ENCODE peak calls at places on chromosomes 4 and X, in ten cellular contexts. One of them, this sample, is unnamed.

GRCh38 chr4:118112647-118113046 is 78.4 kb downstream of the NDST3 start:
- DNase-seq in stimulated activated naive CD4-positive, alpha-beta T cell: no peak
- DNase-seq in smooth muscle cell of the brain vasculature: no peak
- DNase-seq in AG10803: no peak
- DNase-seq in stimulated activated CD4-positive, alpha-beta T cell treated with anti-CD3 and anti-CD28 coated beads, TNF-alpha, amount 100 ng/mL, for 24 hours: no peak
- DNase-seq in AG08395: no peak
- DNase-seq in Kasumi-1: no peak
- DNase-seq in SIG-M5: no peak
- DNase-seq in GM12865: no peak
- DNase-seq in Calu3: no peak
- DNase-seq in this sample: no peak

GRCh38 chr4:149552601-149553000 is 263.0 kb downstream of the IQCM start:
- DNase-seq in stimulated activated naive CD4-positive, alpha-beta T cell: no peak
- DNase-seq in smooth muscle cell of the brain vasculature: no peak
- DNase-seq in AG10803: no peak
- DNase-seq in stimulated activated CD4-positive, alpha-beta T cell treated with anti-CD3 and anti-CD28 coated beads, TNF-alpha, amount 100 ng/mL, for 24 hours: no peak
- DNase-seq in AG08395: no peak
- DNase-seq in Kasumi-1: no peak
- DNase-seq in SIG-M5: no peak
- DNase-seq in GM12865: no peak
- DNase-seq in Calu3: no peak
- DNase-seq in this sample: no peak

GRCh38 chrX:155718964-155719586 is 106.3 kb upstream of the TMLHE start:
- DNase-seq in stimulated activated naive CD4-positive, alpha-beta T cell: no peak
- DNase-seq in smooth muscle cell of the brain vasculature: no peak
- DNase-seq in AG10803: peak; percentile 4
- DNase-seq in stimulated activated CD4-positive, alpha-beta T cell treated with anti-CD3 and anti-CD28 coated beads, TNF-alpha, amount 100 ng/mL, for 24 hours: no peak
- DNase-seq in AG08395: no peak
- DNase-seq in Kasumi-1: no peak
- DNase-seq in SIG-M5: no peak
- DNase-seq in GM12865: no peak
- DNase-seq in Calu3: no peak
- DNase-seq in this sample: no peak

GRCh38 chrX:4935387-4935786 is 1221.9 kb upstream of the PRKX start:
- DNase-seq in stimulated activated naive CD4-positive, alpha-beta T cell: no peak
- DNase-seq in smooth muscle cell of the brain vasculature: no peak
- DNase-seq in AG10803: no peak
- DNase-seq in stimulated activated CD4-positive, alpha-beta T cell treated with anti-CD3 and anti-CD28 coated beads, TNF-alpha, amount 100 ng/mL, for 24 hours: no peak
- DNase-seq in AG08395: no peak
- DNase-seq in Kasumi-1: no peak
- DNase-seq in SIG-M5: no peak
- DNase-seq in GM12865: no peak
- DNase-seq in Calu3: no peak
- DNase-seq in this sample: no peak

GRCh38 chrX:32673193-32673592 is 538.2 kb downstream of the DMD start:
- DNase-seq in stimulated activated naive CD4-positive, alpha-beta T cell: no peak
- DNase-seq in smooth muscle cell of the brain vasculature: no peak
- DNase-seq in AG10803: no peak
- DNase-seq in stimulated activated CD4-positive, alpha-beta T cell treated with anti-CD3 and anti-CD28 coated beads, TNF-alpha, amount 100 ng/mL, for 24 hours: no peak
- DNase-seq in AG08395: no peak
- DNase-seq in Kasumi-1: no peak
- DNase-seq in SIG-M5: no peak
- DNase-seq in GM12865: peak; percentile 0
- DNase-seq in Calu3: no peak
- DNase-seq in this sample: peak; percentile 45

GRCh38 chr4:54742636-54743399 is 85.1 kb downstream of the KIT start:
- DNase-seq in stimulated activated naive CD4-positive, alpha-beta T cell: no peak
- DNase-seq in smooth muscle cell of the brain vasculature: no peak
- DNase-seq in AG10803: no peak
- DNase-seq in stimulated activated CD4-positive, alpha-beta T cell treated with anti-CD3 and anti-CD28 coated beads, TNF-alpha, amount 100 ng/mL, for 24 hours: no peak
- DNase-seq in AG08395: no peak
- DNase-seq in Kasumi-1: peak; percentile 95
- DNase-seq in SIG-M5: no peak
- DNase-seq in GM12865: peak; percentile 14
- DNase-seq in Calu3: no peak
- DNase-seq in this sample: no peak

GRCh38 chr4:108118505-108118904 is 50.2 kb downstream of the LEF1 start:
- DNase-seq in stimulated activated naive CD4-positive, alpha-beta T cell: no peak
- DNase-seq in smooth muscle cell of the brain vasculature: no peak
- DNase-seq in AG10803: no peak
- DNase-seq in stimulated activated CD4-positive, alpha-beta T cell treated with anti-CD3 and anti-CD28 coated beads, TNF-alpha, amount 100 ng/mL, for 24 hours: no peak
- DNase-seq in AG08395: no peak
- DNase-seq in Kasumi-1: no peak
- DNase-seq in SIG-M5: no peak
- DNase-seq in GM12865: peak; percentile 81
- DNase-seq in Calu3: no peak
- DNase-seq in this sample: peak; percentile 24

GRCh38 chrX:154348646-154349358 is 25.6 kb downstream of the FLNA start:
- DNase-seq in stimulated activated naive CD4-positive, alpha-beta T cell: no peak
- DNase-seq in smooth muscle cell of the brain vasculature: no peak
- DNase-seq in AG10803: no peak
- DNase-seq in stimulated activated CD4-positive, alpha-beta T cell treated with anti-CD3 and anti-CD28 coated beads, TNF-alpha, amount 100 ng/mL, for 24 hours: no peak
- DNase-seq in AG08395: no peak
- DNase-seq in Kasumi-1: no peak
- DNase-seq in SIG-M5: no peak
- DNase-seq in GM12865: no peak
- DNase-seq in Calu3: no peak
- DNase-seq in this sample: no peak

GRCh38 chr4:40055379-40055872 is 1.2 kb upstream of the N4BP2 start:
- DNase-seq in stimulated activated naive CD4-positive, alpha-beta T cell: peak; percentile 19
- DNase-seq in smooth muscle cell of the brain vasculature: no peak
- DNase-seq in AG10803: peak; percentile 56
- DNase-seq in stimulated activated CD4-positive, alpha-beta T cell treated with anti-CD3 and anti-CD28 coated beads, TNF-alpha, amount 100 ng/mL, for 24 hours: no peak
- DNase-seq in AG08395: no peak
- DNase-seq in Kasumi-1: peak; percentile 67
- DNase-seq in SIG-M5: peak; percentile 71
- DNase-seq in GM12865: no peak
- DNase-seq in Calu3: no peak
- DNase-seq in this sample: peak; percentile 78

GRCh38 chr4:138706206-138706605 is 309.4 kb upstream of the NOCT start:
- DNase-seq in stimulated activated naive CD4-positive, alpha-beta T cell: no peak
- DNase-seq in smooth muscle cell of the brain vasculature: no peak
- DNase-seq in AG10803: no peak
- DNase-seq in stimulated activated CD4-positive, alpha-beta T cell treated with anti-CD3 and anti-CD28 coated beads, TNF-alpha, amount 100 ng/mL, for 24 hours: no peak
- DNase-seq in AG08395: no peak
- DNase-seq in Kasumi-1: no peak
- DNase-seq in SIG-M5: no peak
- DNase-seq in GM12865: no peak
- DNase-seq in Calu3: no peak
- DNase-seq in this sample: no peak

GRCh38 chr4:86497980-86498379 is 96.1 kb upstream of the PTPN13 start:
- DNase-seq in stimulated activated naive CD4-positive, alpha-beta T cell: no peak
- DNase-seq in smooth muscle cell of the brain vasculature: no peak
- DNase-seq in AG10803: peak; percentile 22
- DNase-seq in stimulated activated CD4-positive, alpha-beta T cell treated with anti-CD3 and anti-CD28 coated beads, TNF-alpha, amount 100 ng/mL, for 24 hours: no peak
- DNase-seq in AG08395: peak; percentile 12
- DNase-seq in Kasumi-1: no peak
- DNase-seq in SIG-M5: no peak
- DNase-seq in GM12865: no peak
- DNase-seq in Calu3: no peak
- DNase-seq in this sample: no peak

GRCh38 chr4:169116270-169116901 is 106.3 kb upstream of the CBR4 start:
- DNase-seq in stimulated activated naive CD4-positive, alpha-beta T cell: no peak
- DNase-seq in smooth muscle cell of the brain vasculature: no peak
- DNase-seq in AG10803: no peak
- DNase-seq in stimulated activated CD4-positive, alpha-beta T cell treated with anti-CD3 and anti-CD28 coated beads, TNF-alpha, amount 100 ng/mL, for 24 hours: no peak
- DNase-seq in AG08395: no peak
- DNase-seq in Kasumi-1: no peak
- DNase-seq in SIG-M5: no peak
- DNase-seq in GM12865: no peak
- DNase-seq in Calu3: no peak
- DNase-seq in this sample: no peak

GRCh38 chrX:118655561-118656246 is 71.7 kb upstream of the IL13RA1 start:
- DNase-seq in stimulated activated naive CD4-positive, alpha-beta T cell: no peak
- DNase-seq in smooth muscle cell of the brain vasculature: no peak
- DNase-seq in AG10803: peak; percentile 57
- DNase-seq in stimulated activated CD4-positive, alpha-beta T cell treated with anti-CD3 and anti-CD28 coated beads, TNF-alpha, amount 100 ng/mL, for 24 hours: no peak
- DNase-seq in AG08395: no peak
- DNase-seq in Kasumi-1: no peak
- DNase-seq in SIG-M5: no peak
- DNase-seq in GM12865: no peak
- DNase-seq in Calu3: peak; percentile 22
- DNase-seq in this sample: no peak

GRCh38 chrX:15882704-15883539 is 28.3 kb upstream of the AP1S2 start:
- DNase-seq in stimulated activated naive CD4-positive, alpha-beta T cell: no peak
- DNase-seq in smooth muscle cell of the brain vasculature: no peak
- DNase-seq in AG10803: peak; percentile 28
- DNase-seq in stimulated activated CD4-positive, alpha-beta T cell treated with anti-CD3 and anti-CD28 coated beads, TNF-alpha, amount 100 ng/mL, for 24 hours: no peak
- DNase-seq in AG08395: no peak
- DNase-seq in Kasumi-1: no peak
- DNase-seq in SIG-M5: no peak
- DNase-seq in GM12865: peak; percentile 76
- DNase-seq in Calu3: peak; percentile 16
- DNase-seq in this sample: no peak

GRCh38 chrX:136214551-136214950 is 36.6 kb downstream of the MAP7D3 start:
- DNase-seq in stimulated activated naive CD4-positive, alpha-beta T cell: no peak
- DNase-seq in smooth muscle cell of the brain vasculature: peak; percentile 43
- DNase-seq in AG10803: peak; percentile 90
- DNase-seq in stimulated activated CD4-positive, alpha-beta T cell treated with anti-CD3 and anti-CD28 coated beads, TNF-alpha, amount 100 ng/mL, for 24 hours: no peak
- DNase-seq in AG08395: peak; percentile 71
- DNase-seq in Kasumi-1: no peak
- DNase-seq in SIG-M5: no peak
- DNase-seq in GM12865: no peak
- DNase-seq in Calu3: peak; percentile 26
- DNase-seq in this sample: no peak

GRCh38 chr4:68535976-68536375 is 40.1 kb downstream of the UGT2B17 start:
- DNase-seq in stimulated activated naive CD4-positive, alpha-beta T cell: no peak
- DNase-seq in smooth muscle cell of the brain vasculature: no peak
- DNase-seq in AG10803: no peak
- DNase-seq in stimulated activated CD4-positive, alpha-beta T cell treated with anti-CD3 and anti-CD28 coated beads, TNF-alpha, amount 100 ng/mL, for 24 hours: no peak
- DNase-seq in AG08395: no peak
- DNase-seq in Kasumi-1: no peak
- DNase-seq in SIG-M5: no peak
- DNase-seq in GM12865: no peak
- DNase-seq in Calu3: no peak
- DNase-seq in this sample: no peak

GRCh38 chrX:22192419-22193086 is 80.2 kb upstream of the CBLL2 start:
- DNase-seq in stimulated activated naive CD4-positive, alpha-beta T cell: peak; percentile 20
- DNase-seq in smooth muscle cell of the brain vasculature: peak; percentile 13
- DNase-seq in AG10803: peak; percentile 51
- DNase-seq in stimulated activated CD4-positive, alpha-beta T cell treated with anti-CD3 and anti-CD28 coated beads, TNF-alpha, amount 100 ng/mL, for 24 hours: peak; percentile 30
- DNase-seq in AG08395: peak; percentile 68
- DNase-seq in Kasumi-1: peak; percentile 39
- DNase-seq in SIG-M5: no peak
- DNase-seq in GM12865: peak; percentile 65
- DNase-seq in Calu3: peak; percentile 68
- DNase-seq in this sample: peak; percentile 59

GRCh38 chr4:5477613-5478012 is 230.7 kb downstream of the EVC2 start:
- DNase-seq in stimulated activated naive CD4-positive, alpha-beta T cell: no peak
- DNase-seq in smooth muscle cell of the brain vasculature: no peak
- DNase-seq in AG10803: no peak
- DNase-seq in stimulated activated CD4-positive, alpha-beta T cell treated with anti-CD3 and anti-CD28 coated beads, TNF-alpha, amount 100 ng/mL, for 24 hours: no peak
- DNase-seq in AG08395: no peak
- DNase-seq in Kasumi-1: no peak
- DNase-seq in SIG-M5: no peak
- DNase-seq in GM12865: no peak
- DNase-seq in Calu3: no peak
- DNase-seq in this sample: no peak

GRCh38 chr4:30536231-30536630 is 183.9 kb upstream of the PCDH7 start:
- DNase-seq in stimulated activated naive CD4-positive, alpha-beta T cell: no peak
- DNase-seq in smooth muscle cell of the brain vasculature: no peak
- DNase-seq in AG10803: no peak
- DNase-seq in stimulated activated CD4-positive, alpha-beta T cell treated with anti-CD3 and anti-CD28 coated beads, TNF-alpha, amount 100 ng/mL, for 24 hours: no peak
- DNase-seq in AG08395: no peak
- DNase-seq in Kasumi-1: no peak
- DNase-seq in SIG-M5: no peak
- DNase-seq in GM12865: no peak
- DNase-seq in Calu3: no peak
- DNase-seq in this sample: no peak

GRCh38 chrX:148385471-148385870 is 114.9 kb upstream of the AFF2 start:
- DNase-seq in stimulated activated naive CD4-positive, alpha-beta T cell: no peak
- DNase-seq in smooth muscle cell of the brain vasculature: no peak
- DNase-seq in AG10803: no peak
- DNase-seq in stimulated activated CD4-positive, alpha-beta T cell treated with anti-CD3 and anti-CD28 coated beads, TNF-alpha, amount 100 ng/mL, for 24 hours: no peak
- DNase-seq in AG08395: no peak
- DNase-seq in Kasumi-1: no peak
- DNase-seq in SIG-M5: no peak
- DNase-seq in GM12865: no peak
- DNase-seq in Calu3: no peak
- DNase-seq in this sample: no peak

GRCh38 chrX:46582325-46582724 is 8.8 kb downstream of the CHST7 start:
- DNase-seq in stimulated activated naive CD4-positive, alpha-beta T cell: no peak
- DNase-seq in smooth muscle cell of the brain vasculature: no peak
- DNase-seq in AG10803: peak; percentile 78
- DNase-seq in stimulated activated CD4-positive, alpha-beta T cell treated with anti-CD3 and anti-CD28 coated beads, TNF-alpha, amount 100 ng/mL, for 24 hours: no peak
- DNase-seq in AG08395: no peak
- DNase-seq in Kasumi-1: no peak
- DNase-seq in SIG-M5: no peak
- DNase-seq in GM12865: no peak
- DNase-seq in Calu3: no peak
- DNase-seq in this sample: no peak

GRCh38 chrX:22343192-22343591 is 70.5 kb downstream of the CBLL2 start:
- DNase-seq in stimulated activated naive CD4-positive, alpha-beta T cell: no peak
- DNase-seq in smooth muscle cell of the brain vasculature: no peak
- DNase-seq in AG10803: no peak
- DNase-seq in stimulated activated CD4-positive, alpha-beta T cell treated with anti-CD3 and anti-CD28 coated beads, TNF-alpha, amount 100 ng/mL, for 24 hours: no peak
- DNase-seq in AG08395: no peak
- DNase-seq in Kasumi-1: no peak
- DNase-seq in SIG-M5: no peak
- DNase-seq in GM12865: no peak
- DNase-seq in Calu3: no peak
- DNase-seq in this sample: no peak